ENCODE peak calls at places on chromosomes 13 and 19, in six cellular contexts. Y is ascending aorta, R is T-helper 1 cell, G is RCC 7860, D is SK-N-DZ, W is caudate nucleus. L is an unnamed sample.
A peak's percentile ranks its signal among the peaks of the same experiment; 100 is the strongest.

GRCh38 chr13:110592670-110593069 is 22.7 kb upstream of the NAXD start:
- DNase-seq in Y (no peak), R (no peak), G (no peak), D (no peak), W (no peak), L (no peak)

GRCh38 chr13:98489446-98490194 is 87.3 kb downstream of the STK24 start:
- DNase-seq in Y (peak; percentile 41), R (no peak), G (no peak), D (no peak), W (no peak), L (peak; percentile 52)

GRCh38 chr19:53908933-53909415 is at the start of gene CACNG7:
- DNase-seq in Y (no peak), R (no peak), G (no peak), D (peak; percentile 44), W (peak; percentile 10), L (peak; percentile 94)

GRCh38 chr19:42519108-42519507 is 9.2 kb downstream of the CEACAM1 start:
- DNase-seq in Y (no peak), R (no peak), G (no peak), D (no peak), W (no peak), L (no peak)

GRCh38 chr13:92896842-92897241 is 329.8 kb upstream of the GPC6 start:
- DNase-seq in Y (no peak), R (no peak), G (no peak), D (peak; percentile 61), W (no peak), L (peak; percentile 2)

GRCh38 chr13:101291647-101292515 is 124.4 kb downstream of the NALCN start:
- DNase-seq in Y (no peak), R (no peak), G (no peak), D (no peak), W (no peak), L (no peak)

GRCh38 chr13:48431987-48432615 is 19.2 kb upstream of the LPAR6 start:
- DNase-seq in Y (no peak), R (no peak), G (no peak), D (no peak), W (no peak), L (no peak)

GRCh38 chr13:67147257-67148218 is 82.6 kb downstream of the PCDH9 start:
- DNase-seq in Y (no peak), R (no peak), G (no peak), D (no peak), W (no peak), L (no peak)

GRCh38 chr19:13099073-13099999 is 3.3 kb downstream of the LYL1 start:
- DNase-seq in Y (peak; percentile 81), R (peak; percentile 66), G (no peak), D (no peak), W (no peak), L (no peak)

GRCh38 chr13:107373551-107373950 is 805.6 kb upstream of the ARGLU1 start:
- DNase-seq in Y (no peak), R (no peak), G (peak; percentile 61), D (peak; percentile 44), W (no peak), L (no peak)

GRCh38 chr13:73440296-73440895 is 381.6 kb downstream of the KLF5 start:
- DNase-seq in Y (no peak), R (no peak), G (no peak), D (no peak), W (no peak), L (no peak)

GRCh38 chr19:46579286-46579944 is 21.7 kb upstream of the CALM3 start:
- DNase-seq in Y (no peak), R (no peak), G (no peak), D (peak; percentile 50), W (no peak), L (peak; percentile 64)

GRCh38 chr19:4327252-4327876 is 11.3 kb downstream of the STAP2 start:
- DNase-seq in Y (peak; percentile 85), R (peak; percentile 40), G (no peak), D (peak; percentile 85), W (peak; percentile 42), L (peak; percentile 93)

GRCh38 chr13:79237981-79238380 is 168.1 kb downstream of the RBM26 start:
- DNase-seq in Y (no peak), R (no peak), G (no peak), D (no peak), W (no peak), L (no peak)

GRCh38 chr13:32475403-32475802 is 47.5 kb upstream of the N4BP2L1 start:
- DNase-seq in Y (no peak), R (no peak), G (no peak), D (peak; percentile 70), W (no peak), L (no peak)

GRCh38 chr13:70391678-70392077 is 283.4 kb upstream of the KLHL1 start:
- DNase-seq in Y (no peak), R (no peak), G (no peak), D (no peak), W (no peak), L (no peak)

GRCh38 chr19:45177817-45178261 is at the start of gene TRAPPC6A:
- DNase-seq in Y (no peak), R (no peak), G (peak; percentile 50), D (peak; percentile 41), W (no peak), L (no peak)